ENCODE peak calls at places on chromosomes 7 and 10, in nine cellular contexts. Q is heart right ventricle; E is activated B cell treated with CpG ODN at 0.5 μM for 24 hours; Y is kidney glomerular epithelial cell; A is activated CD8-positive, alpha-beta memory T cell treated with anti-CD3 and anti-CD28 coated beads, Interleukin-2, amount 50 U/mL, for 48 hours; O is CD4-positive, alpha-beta T cell; L is upper lobe of right lung; H is iris pigment epithelial cell; T is pulmonary artery endothelial cell. Z is an unnamed sample.

GRCh38 chr7:128398016-128398840 is 11.6 kb downstream of the IMPDH1 start:
- DNase-seq in O (peak), T (no peak), Q (peak), L (no peak), E (peak), A (no peak), Y (no peak), H (peak), Z (peak)

GRCh38 chr7:107999814-108000560 is 3.0 kb downstream of the LAMB1 start:
- DNase-seq in O (no peak), H (peak), L (no peak), E (no peak), Y (peak), Q (no peak), A (no peak), T (no peak), Z (peak)

GRCh38 chr10:111128331-111129167 is 51.7 kb downstream of the ADRA2A start:
- DNase-seq in O (no peak), T (no peak), E (no peak), L (no peak), Y (no peak), Q (no peak), H (no peak), A (no peak), Z (peak)

GRCh38 chr10:83541096-83541495 is 598.2 kb upstream of the GHITM start:
- DNase-seq in O (no peak), A (no peak), Q (no peak), H (no peak), Y (no peak), T (no peak), L (no peak), E (no peak), Z (peak)

GRCh38 chr7:105875505-105875904 is 894 bp downstream of the ATXN7L1 start:
- DNase-seq in E (no peak), T (no peak), Q (no peak), L (no peak), Y (no peak), O (no peak), H (no peak), A (no peak), Z (no peak)

GRCh38 chr7:28623105-28623730 is 210.9 kb downstream of the CREB5 start:
- DNase-seq in A (no peak), O (no peak), H (peak), L (no peak), E (no peak), T (no peak), Q (no peak), Y (peak), Z (peak)

GRCh38 chr10:131580674-131581073 is 269.2 kb upstream of the TCERG1L start:
- DNase-seq in A (peak), T (no peak), H (no peak), Q (no peak), L (no peak), Y (no peak), E (no peak), O (no peak), Z (no peak)

GRCh38 chr10:78215645-78216044 is 182.0 kb downstream of the RPS24 start:
- DNase-seq in T (no peak), H (peak), Y (no peak), A (no peak), O (no peak), L (no peak), Q (peak), E (no peak), Z (peak)

GRCh38 chr7:24755541-24756416 is 1.5 kb downstream of the GSDME start:
- DNase-seq in O (no peak), T (peak), Y (peak), A (no peak), Q (no peak), H (peak), L (no peak), E (no peak), Z (peak)

GRCh38 chr7:100130608-100131453 is 4.1 kb downstream of the MBLAC1 start:
- DNase-seq in O (peak), A (peak), E (peak), L (peak), H (peak), Y (peak), T (no peak), Q (peak), Z (peak)

GRCh38 chr10:22997102-22997501 is 69.2 kb downstream of the ARMC3 start:
- DNase-seq in O (no peak), A (no peak), E (no peak), T (no peak), H (peak), Q (no peak), L (no peak), Y (no peak), Z (peak)

GRCh38 chr10:60140681-60141632 is 234.6 kb upstream of the CCDC6 start:
- DNase-seq in Q (peak), A (no peak), H (peak), Y (no peak), L (no peak), O (no peak), T (no peak), E (no peak), Z (peak)

GRCh38 chr10:24820616-24821015 is 96.9 kb upstream of the ARHGAP21 start:
- DNase-seq in L (no peak), O (no peak), E (no peak), Q (no peak), Y (no peak), H (no peak), A (no peak), T (no peak), Z (no peak)

GRCh38 chr10:24390746-24391145 is 181.8 kb downstream of the KIAA1217 start:
- DNase-seq in L (no peak), T (no peak), H (peak), E (no peak), A (no peak), Y (no peak), Q (no peak), O (no peak), Z (no peak)

GRCh38 chr7:130721486-130722277 is 12.3 kb downstream of the KLF14 start:
- DNase-seq in H (peak), T (peak), L (peak), Q (peak), A (no peak), O (no peak), E (no peak), Y (peak), Z (peak)

GRCh38 chr10:1119027-1119426 is 62.8 kb downstream of the WDR37 start:
- DNase-seq in T (no peak), L (no peak), A (peak), E (no peak), Y (no peak), O (no peak), H (no peak), Q (no peak), Z (no peak)

GRCh38 chr7:68706291-68706690 is 892.0 kb upstream of the AUTS2 start:
- DNase-seq in A (no peak), E (no peak), L (no peak), Q (no peak), O (no peak), H (peak), Y (peak), T (no peak), Z (peak)

GRCh38 chr7:5701085-5701914 is 80.2 kb downstream of the RNF216 start:
- DNase-seq in E (no peak), Y (no peak), H (peak), A (peak), O (no peak), Q (no peak), L (no peak), T (no peak), Z (no peak)

GRCh38 chr10:30013684-30014246 is 45.6 kb downstream of the JCAD start:
- DNase-seq in L (no peak), Y (no peak), A (no peak), H (peak), E (no peak), O (no peak), Q (peak), T (no peak), Z (no peak)

GRCh38 chr7:5695037-5695708 is 86.3 kb downstream of the RNF216 start:
- DNase-seq in H (peak), Q (peak), L (no peak), Y (peak), E (no peak), T (no peak), A (peak), O (peak), Z (peak)

GRCh38 chr10:61837748-61838055 is 63.8 kb upstream of the ARID5B start:
- DNase-seq in T (no peak), E (no peak), H (no peak), A (no peak), Y (no peak), Q (no peak), O (no peak), L (no peak), Z (peak)

GRCh38 chr10:80684217-80684616 is 146.5 kb downstream of the SH2D4B start:
- DNase-seq in T (no peak), E (no peak), A (no peak), Q (no peak), H (peak), Y (peak), L (no peak), O (no peak), Z (peak)

GRCh38 chr10:75043256-75044121 is 68.0 kb upstream of the SAMD8 start:
- DNase-seq in H (no peak), E (peak), Q (no peak), L (no peak), A (peak), O (peak), T (no peak), Y (no peak), Z (no peak)

GRCh38 chr7:23918856-23919255 is 208.8 kb downstream of the STK31 start:
- DNase-seq in O (no peak), A (no peak), T (no peak), Q (no peak), Y (no peak), L (no peak), E (no peak), H (peak), Z (peak)

GRCh38 chr7:127831312-127832212 is 179.6 kb downstream of the SND1 start:
- DNase-seq in T (no peak), Y (no peak), A (no peak), O (no peak), H (no peak), E (no peak), Q (no peak), L (no peak), Z (no peak)

GRCh38 chr7:74002474-74003017 is 25.4 kb upstream of the ELN start:
- DNase-seq in L (peak), Q (peak), Y (peak), T (peak), E (no peak), H (peak), A (peak), O (no peak), Z (peak)

GRCh38 chr7:100632951-100633717 is 8.2 kb downstream of the TFR2 start:
- DNase-seq in A (peak), E (peak), H (peak), L (peak), Y (no peak), O (peak), Q (peak), T (no peak), Z (peak)

GRCh38 chr10:19654576-19654975 is 161.7 kb upstream of the PLXDC2 start:
- DNase-seq in O (no peak), Q (no peak), E (no peak), A (no peak), Y (peak), H (peak), T (no peak), L (no peak), Z (peak)